ENCODE peak calls at places on chromosomes 2 and 18, in nine cellular contexts. One of them, this sample, is unnamed.

GRCh38 chr2:667332-668000 is 9.7 kb downstream of the TMEM18 start:
- DNase-seq in mucosa of descending colon: no peak
- DNase-seq in lower lobe of right lung: no peak
- DNase-seq in psoas muscle: no peak
- DNase-seq in HCT116: peak
- DNase-seq in upper lobe of right lung: no peak
- DNase-seq in vagina: no peak
- DNase-seq in foreskin fibroblast: peak
- DNase-seq in BJ: no peak
- DNase-seq in this sample: no peak

GRCh38 chr2:10831387-10831985 is 18.9 kb upstream of the PDIA6 start:
- DNase-seq in foreskin fibroblast: no peak
- DNase-seq in mucosa of descending colon: no peak
- DNase-seq in lower lobe of right lung: no peak
- DNase-seq in BJ: no peak
- DNase-seq in HCT116: no peak
- DNase-seq in vagina: no peak
- DNase-seq in upper lobe of right lung: no peak
- DNase-seq in psoas muscle: no peak
- DNase-seq in this sample: no peak

GRCh38 chr2:19140463-19141208 is 217.8 kb downstream of the OSR1 start:
- DNase-seq in psoas muscle: no peak
- DNase-seq in foreskin fibroblast: peak
- DNase-seq in mucosa of descending colon: no peak
- DNase-seq in lower lobe of right lung: peak
- DNase-seq in HCT116: peak
- DNase-seq in BJ: peak
- DNase-seq in vagina: no peak
- DNase-seq in upper lobe of right lung: no peak
- DNase-seq in this sample: peak

GRCh38 chr2:230416061-230416721 is at the start of gene SP100:
- DNase-seq in psoas muscle: peak
- DNase-seq in mucosa of descending colon: peak
- DNase-seq in HCT116: peak
- DNase-seq in foreskin fibroblast: peak
- DNase-seq in BJ: peak
- DNase-seq in lower lobe of right lung: peak
- DNase-seq in upper lobe of right lung: peak
- DNase-seq in vagina: no peak
- DNase-seq in this sample: peak

GRCh38 chr18:56009451-56009850 is 421.5 kb upstream of the TCF4 start:
- DNase-seq in HCT116: no peak
- DNase-seq in vagina: no peak
- DNase-seq in lower lobe of right lung: no peak
- DNase-seq in BJ: no peak
- DNase-seq in upper lobe of right lung: no peak
- DNase-seq in foreskin fibroblast: no peak
- DNase-seq in psoas muscle: no peak
- DNase-seq in mucosa of descending colon: no peak
- DNase-seq in this sample: no peak

GRCh38 chr2:149038442-149039212 is at the start of gene LYPD6B:
- DNase-seq in mucosa of descending colon: peak
- DNase-seq in upper lobe of right lung: peak
- DNase-seq in BJ: no peak
- DNase-seq in psoas muscle: no peak
- DNase-seq in HCT116: no peak
- DNase-seq in lower lobe of right lung: peak
- DNase-seq in vagina: no peak
- DNase-seq in foreskin fibroblast: no peak
- DNase-seq in this sample: no peak

GRCh38 chr2:218375212-218375611 is 6.9 kb upstream of the SLC11A1 start:
- DNase-seq in foreskin fibroblast: no peak
- DNase-seq in psoas muscle: no peak
- DNase-seq in upper lobe of right lung: no peak
- DNase-seq in HCT116: no peak
- DNase-seq in vagina: no peak
- DNase-seq in BJ: peak
- DNase-seq in lower lobe of right lung: no peak
- DNase-seq in mucosa of descending colon: no peak
- DNase-seq in this sample: no peak

GRCh38 chr2:39730685-39731302 is 48.3 kb downstream of the THUMPD2 start:
- DNase-seq in lower lobe of right lung: no peak
- DNase-seq in vagina: no peak
- DNase-seq in HCT116: peak
- DNase-seq in upper lobe of right lung: no peak
- DNase-seq in psoas muscle: no peak
- DNase-seq in foreskin fibroblast: peak
- DNase-seq in mucosa of descending colon: no peak
- DNase-seq in BJ: no peak
- DNase-seq in this sample: no peak

GRCh38 chr2:143600136-143600535 is 470.9 kb downstream of the ARHGAP15 start:
- DNase-seq in mucosa of descending colon: no peak
- DNase-seq in lower lobe of right lung: no peak
- DNase-seq in foreskin fibroblast: no peak
- DNase-seq in upper lobe of right lung: no peak
- DNase-seq in BJ: peak
- DNase-seq in psoas muscle: no peak
- DNase-seq in HCT116: no peak
- DNase-seq in vagina: no peak
- DNase-seq in this sample: peak

GRCh38 chr2:8149985-8150547 is 531.8 kb upstream of the ID2 start:
- DNase-seq in lower lobe of right lung: no peak
- DNase-seq in BJ: peak
- DNase-seq in vagina: peak
- DNase-seq in HCT116: no peak
- DNase-seq in psoas muscle: no peak
- DNase-seq in upper lobe of right lung: no peak
- DNase-seq in mucosa of descending colon: no peak
- DNase-seq in foreskin fibroblast: no peak
- DNase-seq in this sample: no peak

GRCh38 chr18:8948471-8949149 is 153.9 kb upstream of the NDUFV2 start:
- DNase-seq in lower lobe of right lung: no peak
- DNase-seq in upper lobe of right lung: no peak
- DNase-seq in psoas muscle: no peak
- DNase-seq in foreskin fibroblast: peak
- DNase-seq in BJ: peak
- DNase-seq in vagina: no peak
- DNase-seq in HCT116: no peak
- DNase-seq in mucosa of descending colon: no peak
- DNase-seq in this sample: no peak

GRCh38 chr18:31513189-31513907 is 15.4 kb downstream of the DSG2 start:
- DNase-seq in psoas muscle: no peak
- DNase-seq in lower lobe of right lung: no peak
- DNase-seq in mucosa of descending colon: no peak
- DNase-seq in vagina: no peak
- DNase-seq in upper lobe of right lung: no peak
- DNase-seq in foreskin fibroblast: no peak
- DNase-seq in BJ: peak
- DNase-seq in HCT116: no peak
- DNase-seq in this sample: no peak

GRCh38 chr2:101418704-101419663 is 31.7 kb upstream of the CREG2 start:
- DNase-seq in upper lobe of right lung: no peak
- DNase-seq in HCT116: peak
- DNase-seq in BJ: no peak
- DNase-seq in vagina: no peak
- DNase-seq in mucosa of descending colon: no peak
- DNase-seq in foreskin fibroblast: peak
- DNase-seq in psoas muscle: no peak
- DNase-seq in lower lobe of right lung: no peak
- DNase-seq in this sample: no peak
- H3K4me3 ChIP-seq in upper lobe of right lung: no peak
- H3K4me3 ChIP-seq in HCT116: no peak
- H3K4me3 ChIP-seq in BJ: no peak
- H3K4me3 ChIP-seq in vagina: no peak
- H3K4me3 ChIP-seq in mucosa of descending colon: no peak
- H3K4me3 ChIP-seq in foreskin fibroblast: no peak
- H3K4me3 ChIP-seq in psoas muscle: no peak
- H3K4me3 ChIP-seq in lower lobe of right lung: no peak
- H3K4me3 ChIP-seq in this sample: no peak

DNA sequence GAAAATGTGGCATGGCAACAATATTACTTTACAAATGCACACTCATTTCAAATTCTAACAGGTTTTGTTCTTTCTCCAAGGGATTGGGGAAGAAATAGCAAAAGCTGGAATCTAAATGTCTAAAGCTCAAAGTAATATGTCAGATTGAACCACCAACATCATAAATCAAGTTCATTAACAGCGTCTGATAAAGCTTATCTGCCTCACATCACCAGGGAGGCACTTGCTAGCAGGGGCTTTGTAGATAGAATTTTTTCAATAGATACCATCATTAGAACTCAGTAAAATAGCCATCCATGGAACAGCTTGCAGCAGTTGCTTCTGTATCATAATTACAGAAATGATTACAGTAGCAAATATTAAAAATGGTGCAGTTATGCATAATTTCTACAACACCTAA is 362.1 kb upstream of the FSHR start:
- DNase-seq in psoas muscle: no peak
- DNase-seq in mucosa of descending colon: no peak
- DNase-seq in vagina: no peak
- DNase-seq in lower lobe of right lung: no peak
- DNase-seq in foreskin fibroblast: no peak
- DNase-seq in upper lobe of right lung: no peak
- DNase-seq in BJ: no peak
- DNase-seq in HCT116: no peak
- DNase-seq in this sample: no peak
- TF ChIP-seq CTCF in psoas muscle: no peak
- TF ChIP-seq CTCF in mucosa of descending colon: no peak
- TF ChIP-seq CTCF in vagina: no peak
- TF ChIP-seq CTCF in lower lobe of right lung: no peak
- TF ChIP-seq CTCF in foreskin fibroblast: no peak
- TF ChIP-seq CTCF in upper lobe of right lung: no peak
- TF ChIP-seq CTCF in BJ: no peak
- TF ChIP-seq CTCF in HCT116: no peak
- TF ChIP-seq CTCF in this sample: no peak

GRCh38 chr2:140804682-140805235 is 1326.1 kb downstream of the LRP1B start:
- DNase-seq in vagina: no peak
- DNase-seq in psoas muscle: no peak
- DNase-seq in HCT116: no peak
- DNase-seq in lower lobe of right lung: no peak
- DNase-seq in BJ: no peak
- DNase-seq in foreskin fibroblast: peak
- DNase-seq in mucosa of descending colon: no peak
- DNase-seq in upper lobe of right lung: no peak
- DNase-seq in this sample: no peak
- H3K4me3 ChIP-seq in vagina: no peak
- H3K4me3 ChIP-seq in psoas muscle: no peak
- H3K4me3 ChIP-seq in HCT116: no peak
- H3K4me3 ChIP-seq in lower lobe of right lung: no peak
- H3K4me3 ChIP-seq in BJ: no peak
- H3K4me3 ChIP-seq in foreskin fibroblast: no peak
- H3K4me3 ChIP-seq in mucosa of descending colon: no peak
- H3K4me3 ChIP-seq in upper lobe of right lung: no peak
- H3K4me3 ChIP-seq in this sample: no peak

GRCh38 chr18:11398625-11399024 is 210.8 kb upstream of the SLC35G4 start:
- DNase-seq in lower lobe of right lung: no peak
- DNase-seq in mucosa of descending colon: no peak
- DNase-seq in psoas muscle: no peak
- DNase-seq in BJ: no peak
- DNase-seq in vagina: no peak
- DNase-seq in upper lobe of right lung: no peak
- DNase-seq in HCT116: peak
- DNase-seq in foreskin fibroblast: no peak
- DNase-seq in this sample: no peak
- TF ChIP-seq CTCF in lower lobe of right lung: no peak
- TF ChIP-seq CTCF in mucosa of descending colon: no peak
- TF ChIP-seq CTCF in psoas muscle: no peak
- TF ChIP-seq CTCF in BJ: peak
- TF ChIP-seq CTCF in vagina: no peak
- TF ChIP-seq CTCF in upper lobe of right lung: peak
- TF ChIP-seq CTCF in HCT116: no peak
- TF ChIP-seq CTCF in foreskin fibroblast: peak
- TF ChIP-seq CTCF in this sample: no peak

GRCh38 chr2:127562930-127563329 is 27.4 kb downstream of the MYO7B start:
- DNase-seq in upper lobe of right lung: no peak
- DNase-seq in foreskin fibroblast: no peak
- DNase-seq in BJ: no peak
- DNase-seq in vagina: no peak
- DNase-seq in lower lobe of right lung: no peak
- DNase-seq in HCT116: no peak
- DNase-seq in mucosa of descending colon: no peak
- DNase-seq in psoas muscle: no peak
- DNase-seq in this sample: no peak

GRCh38 chr2:127565261-127566138 is 30.0 kb downstream of the MYO7B start:
- DNase-seq in BJ: no peak
- DNase-seq in HCT116: no peak
- DNase-seq in lower lobe of right lung: no peak
- DNase-seq in upper lobe of right lung: no peak
- DNase-seq in mucosa of descending colon: no peak
- DNase-seq in vagina: no peak
- DNase-seq in psoas muscle: no peak
- DNase-seq in foreskin fibroblast: no peak
- DNase-seq in this sample: no peak

GRCh38 chr2:127566139-127566417 is 30.6 kb downstream of the MYO7B start:
- DNase-seq in mucosa of descending colon: no peak
- DNase-seq in lower lobe of right lung: no peak
- DNase-seq in psoas muscle: no peak
- DNase-seq in foreskin fibroblast: no peak
- DNase-seq in HCT116: no peak
- DNase-seq in vagina: no peak
- DNase-seq in upper lobe of right lung: no peak
- DNase-seq in BJ: no peak
- DNase-seq in this sample: no peak

GRCh38 chr2:127563458-127564428 is 28.3 kb downstream of the MYO7B start:
- DNase-seq in foreskin fibroblast: no peak
- DNase-seq in mucosa of descending colon: no peak
- DNase-seq in upper lobe of right lung: no peak
- DNase-seq in psoas muscle: no peak
- DNase-seq in lower lobe of right lung: no peak
- DNase-seq in vagina: peak
- DNase-seq in BJ: no peak
- DNase-seq in HCT116: no peak
- DNase-seq in this sample: no peak

DNA sequence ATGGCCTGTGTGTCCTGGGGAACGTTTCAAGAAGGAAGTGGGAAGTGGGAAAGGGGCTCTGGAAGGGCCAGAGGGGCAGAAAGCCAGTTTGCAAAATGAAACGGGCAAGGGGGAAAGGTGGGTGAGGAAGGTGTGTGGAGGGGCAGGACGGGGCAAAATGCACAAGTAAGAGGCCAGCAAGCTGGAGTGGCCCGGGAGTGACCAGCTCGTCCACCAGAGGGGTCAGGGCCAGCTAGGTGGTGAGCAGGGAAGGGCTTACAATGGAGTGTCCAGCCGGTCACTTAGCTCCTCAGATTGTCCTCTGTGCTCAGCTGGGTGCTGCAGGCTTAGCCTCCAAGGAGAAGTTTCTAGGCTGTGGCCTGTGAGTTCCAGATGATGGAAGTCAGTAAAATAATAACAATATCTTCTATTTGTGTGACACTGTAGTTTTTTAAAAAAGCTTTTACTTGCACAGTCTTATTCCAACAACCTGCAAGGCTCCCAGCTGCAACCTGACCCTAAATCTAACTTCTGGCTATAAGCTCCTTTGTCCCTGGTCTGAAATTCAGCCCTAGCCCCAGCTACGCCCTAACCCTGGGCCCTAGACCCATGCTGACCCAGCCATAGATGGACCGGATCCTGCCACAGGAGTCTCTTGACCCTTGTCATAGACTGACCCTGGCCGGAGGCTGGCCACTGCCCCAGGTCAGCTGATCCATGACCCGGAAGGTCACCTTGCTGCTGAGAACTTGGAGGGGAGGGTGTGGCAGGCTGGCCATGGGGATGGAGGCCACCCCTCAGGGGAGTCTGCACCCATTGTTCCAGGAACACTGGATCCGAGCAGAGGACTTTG is 29.2 kb downstream of the MYO7B start:
- DNase-seq in vagina: peak
- DNase-seq in foreskin fibroblast: no peak
- DNase-seq in mucosa of descending colon: no peak
- DNase-seq in HCT116: no peak
- DNase-seq in BJ: no peak
- DNase-seq in lower lobe of right lung: no peak
- DNase-seq in psoas muscle: no peak
- DNase-seq in upper lobe of right lung: no peak
- DNase-seq in this sample: no peak
- H3K4me3 ChIP-seq in vagina: no peak
- H3K4me3 ChIP-seq in foreskin fibroblast: no peak
- H3K4me3 ChIP-seq in mucosa of descending colon: no peak
- H3K4me3 ChIP-seq in HCT116: no peak
- H3K4me3 ChIP-seq in BJ: no peak
- H3K4me3 ChIP-seq in lower lobe of right lung: no peak
- H3K4me3 ChIP-seq in psoas muscle: no peak
- H3K4me3 ChIP-seq in upper lobe of right lung: no peak
- H3K4me3 ChIP-seq in this sample: no peak